ENCODE peak calls at places on chromosome 19, in eight cellular contexts. Q is effector memory CD4-positive, alpha-beta T cell; Y is iris pigment epithelial cell; L is stimulated activated CD4-positive, alpha-beta T cell treated with anti-CD3 and anti-CD28 coated beads, Interleukin-15, amount 100 ng/mL, for 1 hour; K is kidney tubule cell; J is NCI-H2107; H is effector CD4-positive, alpha-beta T cell; X is activated T-helper 9 cell treated with anti-CD3 and anti-CD28 coated beads, Interleukin-2, amount 50 U/mL, for 16 hours. U is an unnamed sample.

GRCh38 chr19:47226426-47227346 is 4.3 kb downstream of the BBC3 start:
- DNase-seq in Q (no peak), Y (peak), L (no peak), K (peak), J (no peak), H (peak), X (peak), U (peak)

GRCh38 chr19:8487137-8487851 is 15.1 kb downstream of the PRAM1 start:
- DNase-seq in Q (peak), Y (peak), L (no peak), K (no peak), J (no peak), H (peak), X (peak), U (no peak)

GRCh38 chr19:49831592-49831991 is 13.5 kb downstream of the MED25 start:
- DNase-seq in Q (no peak), Y (no peak), L (no peak), K (no peak), J (no peak), H (no peak), X (no peak), U (no peak)

GRCh38 chr19:16233081-16233776 is 35.5 kb downstream of the AP1M1 start:
- DNase-seq in Q (no peak), Y (no peak), L (no peak), K (no peak), J (no peak), H (no peak), X (no peak), U (no peak)

GRCh38 chr19:1451916-1452801 is 2.2 kb downstream of the APC2 start:
- DNase-seq in Q (no peak), Y (no peak), L (no peak), K (no peak), J (no peak), H (no peak), X (no peak), U (no peak)

GRCh38 chr19:35555301-35556005 is 8.0 kb downstream of the ATP4A start:
- DNase-seq in Q (no peak), Y (peak), L (no peak), K (peak), J (no peak), H (no peak), X (no peak), U (peak)

GRCh38 chr19:49361438-49362047 is 673 bp downstream of the TEAD2 start:
- DNase-seq in Q (no peak), Y (peak), L (no peak), K (peak), J (no peak), H (no peak), X (no peak), U (peak)

GRCh38 chr19:7504684-7505083 is 11.2 kb upstream of the ZNF358 start:
- DNase-seq in Q (no peak), Y (no peak), L (no peak), K (no peak), J (no peak), H (no peak), X (no peak), U (no peak)

GRCh38 chr19:44303976-44304568 is 753 bp downstream of the ZNF235 start:
- DNase-seq in Q (no peak), Y (peak), L (no peak), K (peak), J (no peak), H (no peak), X (no peak), U (peak)

GRCh38 chr19:17505218-17505617 is 6.2 kb upstream of the PGLS start:
- DNase-seq in Q (no peak), Y (no peak), L (no peak), K (no peak), J (no peak), H (no peak), X (no peak), U (no peak)

GRCh38 chr19:55528030-55528801 is 8.7 kb downstream of the SBK2 start:
- DNase-seq in Q (no peak), Y (peak), L (no peak), K (no peak), J (no peak), H (no peak), X (no peak), U (peak)

GRCh38 chr19:8334458-8335342 is 8.4 kb downstream of the KANK3 start:
- DNase-seq in Q (no peak), Y (peak), L (no peak), K (peak), J (peak), H (no peak), X (no peak), U (peak)

GRCh38 chr19:10808937-10809655 is 26.9 kb downstream of the TMED1 start:
- DNase-seq in Q (peak), Y (peak), L (no peak), K (peak), J (no peak), H (no peak), X (no peak), U (no peak)

GRCh38 chr19:16613841-16614240 is 14.2 kb downstream of the MED26 start:
- DNase-seq in Q (no peak), Y (no peak), L (no peak), K (no peak), J (no peak), H (no peak), X (no peak), U (no peak)

GRCh38 chr19:13160557-13160956 is 10.3 kb downstream of the IER2 start:
- DNase-seq in Q (no peak), Y (peak), L (no peak), K (peak), J (no peak), H (no peak), X (no peak), U (no peak)

GRCh38 chr19:30049226-30049625 is 107.2 kb downstream of the URI1 start:
- DNase-seq in Q (no peak), Y (no peak), L (no peak), K (no peak), J (no peak), H (no peak), X (no peak), U (no peak)

GRCh38 chr19:13843104-13843921 is 33.6 kb upstream of the NANOS3 start:
- DNase-seq in Q (no peak), Y (no peak), L (no peak), K (peak), J (no peak), H (no peak), X (no peak), U (peak)

GRCh38 chr19:33906578-33907335 is 110.1 kb downstream of the KCTD15 start:
- DNase-seq in Q (no peak), Y (peak), L (no peak), K (peak), J (no peak), H (no peak), X (no peak), U (no peak)

GRCh38 chr19:5697022-5697889 is 7.2 kb downstream of the RPL36 start:
- DNase-seq in Q (no peak), Y (no peak), L (no peak), K (no peak), J (no peak), H (no peak), X (no peak), U (no peak)

GRCh38 chr19:1911995-1912394 is 6.8 kb downstream of the ADAT3 start:
- DNase-seq in Q (no peak), Y (no peak), L (no peak), K (no peak), J (no peak), H (no peak), X (no peak), U (no peak)

GRCh38 chr19:14339741-14340140 is 41.5 kb upstream of the ADGRE5 start:
- DNase-seq in Q (no peak), Y (no peak), L (no peak), K (no peak), J (no peak), H (no peak), X (no peak), U (no peak)

GRCh38 chr19:58007285-58007684 is 4.7 kb upstream of the ZNF606 start:
- DNase-seq in Q (no peak), Y (no peak), L (no peak), K (no peak), J (no peak), H (no peak), X (no peak), U (no peak)

GRCh38 chr19:16197188-16197621 is 506 bp upstream of the AP1M1 start:
- DNase-seq in Q (no peak), Y (peak), L (no peak), K (peak), J (no peak), H (no peak), X (no peak), U (no peak)

GRCh38 chr19:12425501-12426274 is 15.1 kb downstream of the ZNF443 start:
- DNase-seq in Q (no peak), Y (no peak), L (no peak), K (no peak), J (no peak), H (no peak), X (no peak), U (no peak)

GRCh38 chr19:33397536-33398360 is 24.2 kb downstream of the CEBPG start:
- DNase-seq in Q (no peak), Y (no peak), L (no peak), K (no peak), J (no peak), H (no peak), X (no peak), U (peak)

GRCh38 chr19:47650695-47651094 is 41.8 kb downstream of the BICRA start:
- DNase-seq in Q (no peak), Y (no peak), L (no peak), K (no peak), J (no peak), H (no peak), X (no peak), U (no peak)

U was measured in SJCRH30.